ENCODE peak calls at places on chromosome X, in seven cellular contexts. U is D341Med, C is NCI-H1092 treated with DMSO at 0.1 percent for 48 hours, Z is memory B cell, W is fibroblast of mammary gland, N is NCI-H1436, K is IMR-90. H is an unnamed sample.
A peak's percentile ranks its signal among the peaks of the same experiment; 100 is the strongest.

GRCh38 chrX:100895365-100896075 is 21.4 kb upstream of the NOX1 start:
- DNase-seq in Z (peak; percentile 3), C (peak; percentile 18), K (peak; percentile 44), N (peak; percentile 30), U (peak; percentile 43), W (peak; percentile 51), H (peak; percentile 50)

GRCh38 chrX:153029875-153030274 is 26.4 kb upstream of the PNMA3 start:
- DNase-seq in C (no peak), K (no peak), U (no peak), W (peak; percentile 14), N (no peak), Z (no peak), H (no peak)

GRCh38 chrX:2391869-2392606 is 108.7 kb downstream of the DHRSX start:
- DNase-seq in W (peak; percentile 80), K (peak; percentile 82), C (no peak), N (no peak), Z (no peak), U (no peak), H (no peak)

GRCh38 chrX:11113731-11114130 is 2.6 kb downstream of the HCCS start:
- DNase-seq in K (peak; percentile 34), Z (no peak), C (no peak), U (no peak), W (no peak), N (no peak), H (no peak)

GRCh38 chrX:75421688-75422087 is 101.1 kb downstream of the ZDHHC15 start:
- DNase-seq in N (no peak), Z (no peak), K (no peak), U (no peak), W (no peak), C (no peak), H (no peak)

GRCh38 chrX:41922694-41923171 is 621 bp downstream of the CASK start:
- DNase-seq in U (peak; percentile 52), N (no peak), W (no peak), C (peak; percentile 43), K (no peak), Z (peak; percentile 0), H (peak; percentile 62)

GRCh38 chrX:154123241-154124219 is 20.5 kb upstream of the OPN1LW start:
- DNase-seq in N (no peak), K (no peak), Z (no peak), W (no peak), C (no peak), U (no peak), H (no peak)

GRCh38 chrX:101108293-101108692 is 10.3 kb downstream of the CENPI start:
- DNase-seq in Z (no peak), N (no peak), K (peak; percentile 77), C (no peak), U (no peak), W (peak; percentile 71), H (no peak)

GRCh38 chrX:110053453-110053852 is 50.5 kb downstream of the TMEM164 start:
- DNase-seq in C (no peak), Z (no peak), K (no peak), U (no peak), N (no peak), W (no peak), H (no peak)

GRCh38 chrX:9144643-9145290 is 110.8 kb upstream of the FAM9B start:
- DNase-seq in N (no peak), K (no peak), C (no peak), W (peak; percentile 40), Z (no peak), U (no peak), H (no peak)

GRCh38 chrX:76920621-76921020 is 493.1 kb downstream of the MAGEE1 start:
- DNase-seq in Z (no peak), W (no peak), K (no peak), U (no peak), N (no peak), C (no peak), H (no peak)

GRCh38 chrX:153818571-153819397 is 11.6 kb downstream of the PDZD4 start:
- DNase-seq in C (peak; percentile 66), Z (peak; percentile 29), N (peak; percentile 68), U (peak; percentile 88), W (no peak), K (no peak), H (peak; percentile 56)